ENCODE peak calls at places on chromosomes 12 and 14, in seven cellular contexts. N is hepatocyte, T is colonic mucosa, S is cardiac fibroblast, D is dorsolateral prefrontal cortex, C is mammary epithelial cell, F is BE2C. Q is an unnamed sample.

GRCh38 chr14:24269368-24269767 is 2.0 kb downstream of the RABGGTA start:
- DNase-seq in N (no peak), T (no peak), S (no peak), D (no peak), C (no peak), F (no peak), Q (no peak)

GRCh38 chr14:94638330-94638729 is 26.1 kb downstream of the SERPINA3 start:
- DNase-seq in N (no peak), T (no peak), S (no peak), D (no peak), C (peak), F (no peak), Q (no peak)

GRCh38 chr12:59724011-59724703 is 128.3 kb downstream of the SLC16A7 start:
- DNase-seq in N (no peak), T (no peak), S (no peak), D (no peak), C (no peak), F (no peak), Q (no peak)

GRCh38 chr12:49369723-49370145 is 2.5 kb downstream of the SPATS2 start:
- DNase-seq in N (peak), T (peak), S (peak), D (no peak), C (no peak), F (peak), Q (no peak)

GRCh38 chr14:31510222-31510621 is 22.4 kb upstream of the GPR33 start:
- DNase-seq in N (no peak), T (no peak), S (peak), D (no peak), C (peak), F (no peak), Q (no peak)

GRCh38 chr12:51593539-51593938 is 2.5 kb downstream of the SCN8A start:
- DNase-seq in N (peak), T (peak), S (peak), D (no peak), C (peak), F (no peak), Q (no peak)

GRCh38 chr12:105270671-105271255 is 34.8 kb upstream of the APPL2 start:
- DNase-seq in N (no peak), T (no peak), S (no peak), D (no peak), C (no peak), F (no peak), Q (no peak)

GRCh38 chr12:122166422-122167327 is 7.3 kb downstream of the IL31 start:
- DNase-seq in N (no peak), T (no peak), S (no peak), D (no peak), C (no peak), F (no peak), Q (no peak)

GRCh38 chr12:114166360-114166759 is 200.2 kb upstream of the RBM19 start:
- DNase-seq in N (peak), T (no peak), S (peak), D (no peak), C (no peak), F (peak), Q (no peak)

GRCh38 chr12:29102739-29103138 is 46.3 kb upstream of the FAR2 start:
- DNase-seq in N (no peak), T (no peak), S (no peak), D (no peak), C (no peak), F (no peak), Q (no peak)

GRCh38 chr12:29103539-29103974 is 45.5 kb upstream of the FAR2 start:
- DNase-seq in N (no peak), T (no peak), S (no peak), D (no peak), C (no peak), F (no peak), Q (no peak)

GRCh38 chr12:29104495-29104894 is 44.6 kb upstream of the FAR2 start:
- DNase-seq in N (no peak), T (no peak), S (no peak), D (no peak), C (no peak), F (no peak), Q (no peak)
- H3K4me3 ChIP-seq in N (no peak), T (no peak), S (no peak), D (no peak), C (no peak), F (no peak), Q (no peak)

GRCh38 chr12:91327136-91327535 is 144.5 kb upstream of the DCN start:
- DNase-seq in N (no peak), T (no peak), S (peak), D (no peak), C (no peak), F (no peak), Q (no peak)

GRCh38 chr12:91332305-91332704 is 149.7 kb upstream of the DCN start:
- DNase-seq in N (no peak), T (no peak), S (peak), D (no peak), C (no peak), F (no peak), Q (no peak)

GRCh38 chr12:91326043-91327027 is 143.7 kb upstream of the DCN start:
- DNase-seq in N (peak), T (peak), S (peak), D (no peak), C (peak), F (peak), Q (peak)

GRCh38 chr12:91331371-91331770 is 148.8 kb upstream of the DCN start:
- DNase-seq in N (no peak), T (no peak), S (no peak), D (no peak), C (no peak), F (no peak), Q (no peak)

DNA sequence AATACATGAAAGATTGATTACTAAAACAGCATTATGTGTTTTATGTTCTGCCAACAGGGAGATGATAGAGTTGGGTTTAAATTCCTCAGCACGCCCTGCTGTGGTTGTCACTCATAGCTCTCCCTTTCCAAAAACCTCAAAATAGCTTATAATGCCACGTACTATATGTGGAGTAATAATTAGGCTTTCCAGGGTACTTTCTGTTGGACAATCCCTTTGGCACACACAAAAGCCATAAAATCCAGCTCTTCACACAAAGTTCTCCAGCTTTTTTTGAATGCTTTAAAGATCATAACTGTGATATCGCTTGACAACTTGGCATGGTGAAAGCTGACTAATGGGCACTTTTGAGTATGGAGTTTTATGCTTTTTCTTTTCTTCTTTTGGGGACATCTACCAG is 145.3 kb upstream of the DCN start:
- DNase-seq in N (no peak), T (no peak), S (peak), D (no peak), C (no peak), F (no peak), Q (no peak)
- H3K4me3 ChIP-seq in N (no peak), T (no peak), S (no peak), D (no peak), C (no peak), F (no peak), Q (no peak)

GRCh38 chr14:65410640-65411039 is 1.9 kb upstream of the FUT8 start:
- DNase-seq in N (no peak), T (no peak), S (no peak), D (no peak), C (no peak), F (no peak), Q (no peak)
- H3K4me3 ChIP-seq in N (no peak), T (no peak), S (no peak), D (no peak), C (no peak), F (no peak), Q (no peak)

GRCh38 chr14:21267886-21268611 is 1.2 kb downstream of the HNRNPC start:
- DNase-seq in N (peak), T (no peak), S (peak), D (no peak), C (peak), F (no peak), Q (no peak)
- H3K4me3 ChIP-seq in N (peak), T (peak), S (peak), D (peak), C (peak), F (peak), Q (peak)

Q was measured in ovary.